ENCODE peak calls at places on chromosomes 7 and 10, in four cellular contexts. A, M, H and Z are unnamed samples.

GRCh38 chr7:12728192-12728538 is 40.7 kb downstream of the ARL4A start:
- DNase-seq in A (no peak), M (no peak), H (peak; percentile 7), Z (no peak)

GRCh38 chr10:124728071-124728829 is 15.9 kb downstream of the FAM53B start:
- DNase-seq in A (no peak), M (no peak), H (peak; percentile 71), Z (no peak)

GRCh38 chr7:96093435-96093834 is 228.5 kb downstream of the SLC25A13 start:
- DNase-seq in A (peak; percentile 70), M (no peak), H (no peak), Z (no peak)

GRCh38 chr7:603152-603941 is 83.7 kb upstream of the PDGFA start:
- DNase-seq in A (no peak), M (no peak), H (no peak), Z (no peak)

GRCh38 chr7:36949711-36950600 is 225.7 kb upstream of the AOAH start:
- DNase-seq in A (no peak), M (no peak), H (peak; percentile 54), Z (no peak)

GRCh38 chr7:23246540-23246939 is at the start of gene GPNMB:
- DNase-seq in A (peak; percentile 96), M (no peak), H (no peak), Z (no peak)

GRCh38 chr10:132294561-132295320 is 13.0 kb downstream of the STK32C start:
- DNase-seq in A (no peak), M (peak; percentile 67), H (no peak), Z (no peak)

GRCh38 chr10:48814933-48815332 is 124.7 kb downstream of the LRRC18 start:
- DNase-seq in A (no peak), M (no peak), H (no peak), Z (no peak)

GRCh38 chr7:1659696-1660095 is 10.4 kb upstream of the ELFN1 start:
- DNase-seq in A (peak; percentile 87), M (no peak), H (no peak), Z (no peak)

GRCh38 chr7:123747620-123748141 is 1.1 kb downstream of the WASL start:
- DNase-seq in A (peak; percentile 70), M (peak; percentile 69), H (peak; percentile 24), Z (no peak)

GRCh38 chr10:93491589-93492121 is 4.8 kb upstream of the CEP55 start:
- DNase-seq in A (no peak), M (no peak), H (no peak), Z (no peak)

GRCh38 chr7:101935521-101936141 is 118.2 kb downstream of the CUX1 start:
- DNase-seq in A (peak; percentile 20), M (no peak), H (no peak), Z (no peak)

GRCh38 chr7:17058568-17058967 is 176.8 kb upstream of the AGR3 start:
- DNase-seq in A (no peak), M (no peak), H (peak; percentile 56), Z (peak; percentile 26)

GRCh38 chr7:93719546-93719945 is 145.0 kb upstream of the CALCR start:
- DNase-seq in A (no peak), M (no peak), H (no peak), Z (no peak)

GRCh38 chr7:98231489-98232275 is 20.4 kb downstream of the TECPR1 start:
- DNase-seq in A (no peak), M (no peak), H (no peak), Z (no peak)

GRCh38 chr7:28984631-28985030 is 26.5 kb upstream of the TRIL start:
- DNase-seq in A (peak; percentile 91), M (no peak), H (no peak), Z (no peak)

GRCh38 chr10:132980426-132981172 is 38.2 kb upstream of the CFAP46 start:
- DNase-seq in A (no peak), M (no peak), H (no peak), Z (no peak)

GRCh38 chr7:14754631-14755030 is 147.9 kb downstream of the DGKB start:
- DNase-seq in A (peak; percentile 34), M (no peak), H (no peak), Z (no peak)

GRCh38 chr7:103075337-103075918 is 488 bp downstream of the ARMC10 start:
- DNase-seq in A (peak; percentile 33), M (peak; percentile 77), H (peak; percentile 33), Z (no peak)